ENCODE peak calls at places on chromosome 6, in five cellular contexts. W, D, L, V and O are unnamed samples.

GRCh38 chr6:128659878-128660622 is 139.7 kb upstream of the PTPRK start:
- DNase-seq in V (no peak), L (no peak), D (no peak), W (no peak), O (no peak)

GRCh38 chr6:1601616-1602355 is 7.9 kb upstream of the FOXC1 start:
- DNase-seq in W (no peak), D (no peak), V (no peak), L (no peak), O (no peak)

GRCh38 chr6:91020741-91021140 is 433.9 kb upstream of the MAP3K7 start:
- DNase-seq in W (no peak), L (no peak), D (no peak), V (no peak), O (no peak)

GRCh38 chr6:22785036-22785435 is 215.7 kb downstream of the HDGFL1 start:
- DNase-seq in D (peak; percentile 52), V (no peak), L (peak; percentile 11), W (peak; percentile 38), O (no peak)

GRCh38 chr6:144159231-144159630 is 8.9 kb downstream of the STX11 start:
- DNase-seq in W (no peak), V (no peak), D (no peak), L (no peak), O (no peak)

GRCh38 chr6:110643175-110643574 is 166.8 kb upstream of the SLC22A16 start:
- DNase-seq in W (peak; percentile 55), V (no peak), L (no peak), D (no peak), O (no peak)

GRCh38 chr6:136685540-136686108 is 106.7 kb downstream of the MAP3K5 start:
- DNase-seq in W (peak; percentile 21), L (no peak), D (no peak), V (no peak), O (no peak)

GRCh38 chr6:93419304-93420162 is at the start of gene EPHA7:
- DNase-seq in V (peak; percentile 99), W (peak; percentile 76), L (peak; percentile 98), D (peak; percentile 97), O (peak; percentile 98)

GRCh38 chr6:36125575-36125974 is 4.7 kb upstream of the MAPK13 start:
- DNase-seq in W (no peak), L (no peak), V (no peak), D (no peak), O (no peak)

GRCh38 chr6:31474871-31475286 is 23.1 kb upstream of the MICB start:
- DNase-seq in D (no peak), L (no peak), V (peak; percentile 55), W (no peak), O (no peak)

GRCh38 chr6:408599-409102 is 17.1 kb downstream of the IRF4 start:
- DNase-seq in D (peak; percentile 11), V (peak; percentile 77), L (peak; percentile 80), W (peak; percentile 38), O (no peak)

GRCh38 chr6:64445038-64445437 is 809.4 kb downstream of the PHF3 start:
- DNase-seq in L (no peak), V (no peak), D (no peak), W (no peak), O (no peak)

GRCh38 chr6:31794294-31794865 is 1.2 kb downstream of the VARS1 start:
- DNase-seq in W (peak; percentile 40), D (no peak), V (no peak), L (no peak), O (no peak)

GRCh38 chr6:168137024-168137423 is 58.0 kb upstream of the FRMD1 start:
- DNase-seq in V (no peak), D (no peak), L (no peak), W (no peak), O (no peak)

GRCh38 chr6:35465646-35466045 is 2.6 kb upstream of the RPL10A start:
- DNase-seq in V (no peak), L (no peak), D (no peak), W (no peak), O (no peak)

GRCh38 chr6:109441069-109441816 is 719 bp downstream of the SMPD2 start:
- DNase-seq in W (peak; percentile 47), D (peak; percentile 42), L (peak; percentile 87), V (peak; percentile 73), O (no peak)

GRCh38 chr6:166437661-166438060 is 54.9 kb upstream of the MPC1 start:
- DNase-seq in L (peak; percentile 45), D (no peak), V (no peak), W (no peak), O (no peak)

GRCh38 chr6:55886185-55886836 is 10.9 kb upstream of the BMP5 start:
- DNase-seq in W (peak; percentile 24), V (no peak), L (no peak), D (no peak), O (no peak)

GRCh38 chr6:139825935-139826374 is 451.5 kb upstream of the CITED2 start:
- DNase-seq in W (no peak), D (no peak), L (no peak), V (no peak), O (no peak)

GRCh38 chr6:7652957-7653356 is 63.0 kb downstream of the SNRNP48 start:
- DNase-seq in W (no peak), L (no peak), D (no peak), V (no peak), O (no peak)

GRCh38 chr6:134686071-134686470 is 263.8 kb downstream of the ALDH8A1 start:
- DNase-seq in D (no peak), V (no peak), L (no peak), W (peak; percentile 27), O (no peak)

GRCh38 chr6:150640556-150641206 is 41.0 kb downstream of the PLEKHG1 start:
- DNase-seq in D (no peak), V (no peak), W (no peak), L (no peak), O (no peak)

GRCh38 chr6:150651808-150652473 is 52.3 kb downstream of the PLEKHG1 start:
- DNase-seq in W (no peak), L (no peak), D (no peak), V (no peak), O (no peak)

GRCh38 chr6:150647051-150647450 is 47.4 kb downstream of the PLEKHG1 start:
- DNase-seq in W (no peak), L (no peak), V (no peak), D (no peak), O (no peak)

GRCh38 chr6:150641398-150642139 is 41.9 kb downstream of the PLEKHG1 start:
- DNase-seq in D (no peak), L (no peak), V (no peak), W (no peak), O (no peak)

DNA sequence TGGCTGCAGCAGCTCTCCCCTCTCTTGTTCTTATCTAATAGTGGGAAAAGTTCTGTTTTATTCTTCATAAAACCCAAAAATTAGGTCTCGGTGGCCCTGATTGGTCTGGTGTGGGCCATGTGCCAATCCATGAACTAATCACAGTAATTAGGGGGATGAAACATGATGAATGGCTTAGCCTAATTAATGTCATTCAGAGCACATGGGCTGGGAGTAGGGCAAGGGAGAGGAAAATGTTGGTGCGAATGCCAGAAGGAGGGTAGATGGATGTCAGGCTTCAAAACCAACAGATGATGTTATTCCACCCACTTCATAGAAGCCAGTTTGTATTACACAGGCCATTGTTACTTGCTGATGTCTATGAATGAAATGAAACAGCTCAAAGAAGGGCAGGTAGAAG is 46.5 kb downstream of the PLEKHG1 start:
- DNase-seq in L (no peak), V (no peak), D (no peak), W (no peak), O (no peak)
- H2BK5ac ChIP-seq in L (no peak overlapping the region), V (no peak overlapping the region), D (no peak overlapping the region), W (no peak overlapping the region), O (no peak overlapping the region)

GRCh38 chr6:71419217-71419953 is 130.8 kb downstream of the OGFRL1 start:
- DNase-seq in W (peak; percentile 19), L (no peak), V (no peak), D (no peak), O (peak; percentile 53)

GRCh38 chr6:71421611-71422010 is 133.0 kb downstream of the OGFRL1 start:
- DNase-seq in W (no peak), D (no peak), V (no peak), L (no peak), O (no peak)

GRCh38 chr6:71419954-71420692 is 131.5 kb downstream of the OGFRL1 start:
- DNase-seq in D (peak; percentile 73), V (no peak), L (peak; percentile 11), W (peak; percentile 35), O (no peak)

GRCh38 chr6:71420693-71421328 is 132.2 kb downstream of the OGFRL1 start:
- DNase-seq in W (peak; percentile 94), D (peak; percentile 86), L (peak; percentile 96), V (peak; percentile 97), O (peak; percentile 91)
- H2BK5ac ChIP-seq in W (peak overlapping the region; percentile 50), D (no peak overlapping the region), L (no peak overlapping the region), V (no peak overlapping the region), O (no peak overlapping the region)

GRCh38 chr6:88072462-88072861 is 24.8 kb downstream of the SPACA1 start:
- DNase-seq in W (no peak), D (no peak), L (no peak), V (no peak), O (no peak)

GRCh38 chr6:88074791-88075190 is 27.1 kb downstream of the SPACA1 start:
- DNase-seq in W (no peak), V (no peak), D (no peak), L (peak; percentile 23), O (no peak)

DNA sequence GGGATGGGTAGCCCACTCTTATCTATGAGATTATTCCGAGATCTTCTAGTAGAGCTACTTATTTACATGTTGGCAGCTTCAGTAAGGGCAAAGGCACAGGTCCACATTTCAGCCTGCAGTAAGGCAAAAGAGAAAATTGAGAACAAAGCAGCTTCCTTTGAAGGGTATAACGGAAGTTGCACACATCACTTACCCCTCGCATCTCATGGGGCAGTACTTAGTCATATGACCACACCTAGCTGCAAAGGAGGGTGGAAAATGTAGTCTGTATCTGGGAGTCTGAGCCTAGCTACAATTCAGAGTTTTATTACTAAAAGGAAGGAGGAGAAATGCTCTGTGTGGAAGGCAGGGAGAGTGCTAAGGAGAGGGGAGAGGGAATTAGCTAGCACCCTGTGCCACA is 29.7 kb downstream of the SPACA1 start:
- DNase-seq in W (no peak), L (no peak), V (no peak), D (no peak), O (no peak)
- H2BK5ac ChIP-seq in W (no peak overlapping the region), L (no peak overlapping the region), V (no peak overlapping the region), D (no peak overlapping the region), O (no peak overlapping the region)

GRCh38 chr6:53461682-53462081 is 83.2 kb downstream of the GCLC start:
- DNase-seq in V (no peak), D (no peak), W (no peak), L (no peak), O (no peak)

GRCh38 chr6:53464483-53464882 is 80.4 kb downstream of the GCLC start:
- DNase-seq in V (no peak), W (no peak), D (no peak), L (no peak), O (no peak)

GRCh38 chr6:53466257-53466656 is 78.6 kb downstream of the GCLC start:
- DNase-seq in L (no peak), W (peak; percentile 23), V (no peak), D (no peak), O (no peak)

GRCh38 chr6:53465732-53466131 is 79.2 kb downstream of the GCLC start:
- DNase-seq in D (no peak), W (peak; percentile 23), L (peak; percentile 13), V (no peak), O (no peak)

DNA sequence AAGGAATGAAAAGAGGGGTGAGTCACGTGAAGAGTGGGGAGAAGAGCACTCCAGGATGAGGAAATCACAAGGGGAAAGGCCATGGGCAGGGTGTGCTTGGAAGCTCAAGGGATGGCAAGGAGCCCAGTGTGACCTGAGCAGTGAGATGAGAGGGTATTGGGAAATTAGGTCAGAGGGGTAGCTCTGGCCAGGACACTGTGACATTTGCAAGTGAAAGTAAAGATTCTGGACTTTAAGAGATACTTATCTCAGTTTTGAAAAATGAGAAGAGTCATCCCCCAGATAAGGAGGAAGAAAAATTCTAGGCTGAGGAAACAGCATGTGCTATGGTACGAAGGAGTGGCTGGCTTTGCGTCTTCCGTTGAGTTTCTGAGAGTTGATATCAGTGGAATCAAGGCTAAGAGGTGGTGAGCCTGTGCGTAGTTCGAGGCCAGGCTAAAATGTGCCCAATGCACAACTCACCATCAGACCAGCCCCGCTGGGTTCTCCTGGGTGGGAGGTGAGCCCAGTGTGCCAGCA is 79.9 kb downstream of the GCLC start:
- DNase-seq in D (no peak), V (no peak), L (no peak), W (peak; percentile 10), O (no peak)
- H2BK5ac ChIP-seq in D (no peak overlapping the region), V (no peak overlapping the region), L (no peak overlapping the region), W (no peak overlapping the region), O (no peak overlapping the region)